ENCODE peak calls at places on chromosomes 16 and 17, in seven cellular contexts. O is adipocyte; P is AG04450; W is D341Med; X is CD4-positive, alpha-beta memory T cell; H is uterus; L is mucosa of descending colon. I is an unnamed sample.
A peak's percentile ranks its signal among the peaks of the same experiment; 100 is the strongest.

GRCh38 chr16:87276091-87276561 is 41.1 kb downstream of the C16orf95 start:
- DNase-seq in H (no peak), X (no peak), O (no peak), W (no peak), P (no peak), L (no peak), I (no peak)

GRCh38 chr16:53502331-53503269 is at the start of gene AKTIP:
- DNase-seq in O (peak; percentile 58), P (no peak), H (no peak), X (peak; percentile 22), W (peak; percentile 79), L (peak; percentile 81), I (peak; percentile 48)

GRCh38 chr16:79400462-79401149 is 199.9 kb downstream of the MAF start:
- DNase-seq in X (no peak), L (peak; percentile 73), P (no peak), H (no peak), O (no peak), W (no peak), I (no peak)

GRCh38 chr16:3780570-3780969 is 63.2 kb upstream of the TRAP1 start:
- DNase-seq in X (no peak), H (no peak), W (peak; percentile 47), O (no peak), P (no peak), L (no peak), I (peak; percentile 21)

GRCh38 chr17:60006160-60006559 is 41.6 kb upstream of the RNFT1 start:
- DNase-seq in W (no peak), H (no peak), O (no peak), L (no peak), P (no peak), X (no peak), I (no peak)

GRCh38 chr17:8740486-8740885 is 4.2 kb downstream of the CCDC42 start:
- DNase-seq in L (no peak), P (no peak), X (peak; percentile 38), H (no peak), O (no peak), W (no peak), I (no peak)

GRCh38 chr17:73029941-73030340 is 62.5 kb downstream of the SLC39A11 start:
- DNase-seq in L (no peak), P (no peak), W (no peak), H (no peak), O (no peak), X (no peak), I (no peak)

GRCh38 chr16:77307764-77308561 is 108.8 kb downstream of the SYCE1L start:
- DNase-seq in H (no peak), X (no peak), L (no peak), W (no peak), P (no peak), O (no peak), I (peak; percentile 37)

GRCh38 chr17:9529033-9529748 is 46.4 kb downstream of the STX8 start:
- DNase-seq in X (no peak), O (peak; percentile 44), P (no peak), H (no peak), L (no peak), W (peak; percentile 21), I (peak; percentile 41)

GRCh38 chr17:16938496-16939270 is 33.2 kb downstream of the TNFRSF13B start:
- DNase-seq in L (no peak), X (no peak), O (no peak), H (no peak), P (no peak), W (peak; percentile 1), I (no peak)

GRCh38 chr16:64580558-64580957 is 541.3 kb downstream of the CDH11 start:
- DNase-seq in W (no peak), L (no peak), O (no peak), X (no peak), H (no peak), P (no peak), I (no peak)

GRCh38 chr17:79977711-79978544 is 57.7 kb downstream of the TBC1D16 start:
- DNase-seq in P (no peak), H (peak; percentile 47), X (no peak), L (no peak), W (peak; percentile 31), O (no peak), I (no peak)

GRCh38 chr17:82477934-82478333 is 19.4 kb downstream of the NARF start:
- DNase-seq in W (peak; percentile 21), O (no peak), H (no peak), X (no peak), L (no peak), P (no peak), I (no peak)

GRCh38 chr17:80852476-80853015 is 139.1 kb upstream of the CHMP6 start:
- DNase-seq in H (no peak), O (no peak), P (no peak), W (no peak), L (no peak), X (no peak), I (no peak)

GRCh38 chr16:26569793-26570192 is 496.9 kb upstream of the C16orf82 start:
- DNase-seq in H (no peak), W (peak; percentile 40), X (no peak), L (no peak), P (no peak), O (no peak), I (no peak)

GRCh38 chr16:1654505-1655268 is 23.4 kb upstream of the JPT2 start:
- DNase-seq in H (no peak), L (no peak), W (no peak), X (no peak), P (no peak), O (no peak), I (no peak)

GRCh38 chr16:78365376-78365775 is 265.9 kb downstream of the WWOX start:
- DNase-seq in W (no peak), X (no peak), L (no peak), P (no peak), O (no peak), H (no peak), I (no peak)

GRCh38 chr17:1298616-1299015 is 19.2 kb downstream of the TRARG1 start:
- DNase-seq in X (peak; percentile 33), H (no peak), W (peak; percentile 32), L (no peak), O (peak; percentile 38), P (no peak), I (no peak)

GRCh38 chr17:78921437-78921971 is 3.7 kb downstream of the TIMP2 start:
- DNase-seq in W (no peak), X (no peak), L (no peak), P (no peak), O (peak; percentile 36), H (no peak), I (peak; percentile 77)

GRCh38 chr17:50052822-50053653 is 2.9 kb upstream of the ITGA3 start:
- DNase-seq in H (peak; percentile 81), O (no peak), L (peak; percentile 47), P (no peak), X (no peak), W (no peak), I (no peak)

GRCh38 chr16:48099455-48099854 is 56.3 kb downstream of the ABCC12 start:
- DNase-seq in O (no peak), P (no peak), W (no peak), L (no peak), X (no peak), H (no peak), I (no peak)

GRCh38 chr17:30345527-30346075 is 11.7 kb upstream of the TMIGD1 start:
- DNase-seq in P (no peak), L (no peak), W (no peak), O (no peak), H (no peak), X (no peak), I (no peak)